ENCODE peak calls at places on chromosomes 3 and 15, in eight cellular contexts. One of them, this sample, is unnamed.

GRCh38 chr15:60255390-60255789 is 142.4 kb downstream of the ANXA2 start:
- DNase-seq in CD4-positive, alpha-beta T cell: no peak
- DNase-seq in CD4-positive, CD25-positive, alpha-beta regulatory T cell: peak
- DNase-seq in NB4: peak
- DNase-seq in hypothalamus: no peak
- DNase-seq in lower lobe of right lung: no peak
- DNase-seq in HuH-7: no peak
- DNase-seq in NCI-H510A: no peak
- DNase-seq in this sample: no peak

GRCh38 chr15:56919708-56920637 is 1.5 kb downstream of the TCF12 start:
- DNase-seq in CD4-positive, alpha-beta T cell: no peak
- DNase-seq in CD4-positive, CD25-positive, alpha-beta regulatory T cell: peak
- DNase-seq in NB4: peak
- DNase-seq in hypothalamus: no peak
- DNase-seq in lower lobe of right lung: peak
- DNase-seq in HuH-7: peak
- DNase-seq in NCI-H510A: no peak
- DNase-seq in this sample: no peak

GRCh38 chr3:143363276-143363675 is 243.7 kb downstream of the CHST2 start:
- DNase-seq in CD4-positive, alpha-beta T cell: no peak
- DNase-seq in CD4-positive, CD25-positive, alpha-beta regulatory T cell: peak
- DNase-seq in NB4: peak
- DNase-seq in hypothalamus: no peak
- DNase-seq in lower lobe of right lung: no peak
- DNase-seq in HuH-7: no peak
- DNase-seq in NCI-H510A: no peak
- DNase-seq in this sample: no peak

GRCh38 chr15:84817461-84818081 is 415 bp downstream of the ALPK3 start:
- DNase-seq in CD4-positive, alpha-beta T cell: no peak
- DNase-seq in CD4-positive, CD25-positive, alpha-beta regulatory T cell: no peak
- DNase-seq in NB4: no peak
- DNase-seq in hypothalamus: no peak
- DNase-seq in lower lobe of right lung: no peak
- DNase-seq in HuH-7: no peak
- DNase-seq in NCI-H510A: no peak
- DNase-seq in this sample: no peak

GRCh38 chr3:182115328-182116045 is 403.8 kb downstream of the SOX2 start:
- DNase-seq in CD4-positive, alpha-beta T cell: no peak
- DNase-seq in CD4-positive, CD25-positive, alpha-beta regulatory T cell: no peak
- DNase-seq in NB4: no peak
- DNase-seq in hypothalamus: no peak
- DNase-seq in lower lobe of right lung: no peak
- DNase-seq in HuH-7: no peak
- DNase-seq in NCI-H510A: no peak
- DNase-seq in this sample: no peak

GRCh38 chr3:79111375-79112052 is 656.3 kb downstream of the ROBO1 start:
- DNase-seq in CD4-positive, alpha-beta T cell: no peak
- DNase-seq in CD4-positive, CD25-positive, alpha-beta regulatory T cell: no peak
- DNase-seq in NB4: no peak
- DNase-seq in hypothalamus: no peak
- DNase-seq in lower lobe of right lung: no peak
- DNase-seq in HuH-7: no peak
- DNase-seq in NCI-H510A: no peak
- DNase-seq in this sample: no peak

GRCh38 chr3:57691411-57692133 is 1.3 kb downstream of the DENND6A start:
- DNase-seq in CD4-positive, alpha-beta T cell: no peak
- DNase-seq in CD4-positive, CD25-positive, alpha-beta regulatory T cell: peak
- DNase-seq in NB4: peak
- DNase-seq in hypothalamus: no peak
- DNase-seq in lower lobe of right lung: no peak
- DNase-seq in HuH-7: no peak
- DNase-seq in NCI-H510A: no peak
- DNase-seq in this sample: no peak

GRCh38 chr3:126084667-126085180 is 800 bp upstream of the SLC41A3 start:
- DNase-seq in CD4-positive, alpha-beta T cell: no peak
- DNase-seq in CD4-positive, CD25-positive, alpha-beta regulatory T cell: peak
- DNase-seq in NB4: peak
- DNase-seq in hypothalamus: no peak
- DNase-seq in lower lobe of right lung: no peak
- DNase-seq in HuH-7: no peak
- DNase-seq in NCI-H510A: no peak
- DNase-seq in this sample: no peak

GRCh38 chr15:80773122-80773551 is 6.0 kb upstream of the CEMIP start:
- DNase-seq in CD4-positive, alpha-beta T cell: no peak
- DNase-seq in CD4-positive, CD25-positive, alpha-beta regulatory T cell: no peak
- DNase-seq in NB4: no peak
- DNase-seq in hypothalamus: no peak
- DNase-seq in lower lobe of right lung: no peak
- DNase-seq in HuH-7: no peak
- DNase-seq in NCI-H510A: peak
- DNase-seq in this sample: no peak

GRCh38 chr3:127395663-127396320 is 107.9 kb upstream of the PRR20G start:
- DNase-seq in CD4-positive, alpha-beta T cell: no peak
- DNase-seq in CD4-positive, CD25-positive, alpha-beta regulatory T cell: no peak
- DNase-seq in NB4: no peak
- DNase-seq in hypothalamus: no peak
- DNase-seq in lower lobe of right lung: no peak
- DNase-seq in HuH-7: no peak
- DNase-seq in NCI-H510A: no peak
- DNase-seq in this sample: no peak